ENCODE peak calls at places on chromosome 19, in ten cellular contexts. N, F, M, R, Y, P, W, L, O and D are unnamed samples.

GRCh38 chr19:19113040-19113541 is 25.2 kb downstream of the TMEM161A start:
- DNase-seq in M (no peak), W (no peak), P (no peak), O (no peak), R (peak; percentile 49), F (no peak), L (no peak), Y (peak; percentile 59), N (peak; percentile 27), D (peak; percentile 82)

GRCh38 chr19:29535432-29535831 is 9.6 kb downstream of the VSTM2B start:
- DNase-seq in W (no peak), N (no peak), L (no peak), O (no peak), P (no peak), Y (no peak), M (no peak), R (no peak), F (no peak), D (peak; percentile 30)

GRCh38 chr19:18294467-18294864 is 13.0 kb upstream of the JUND start:
- DNase-seq in F (peak; percentile 88), P (no peak), M (no peak), Y (peak; percentile 88), R (peak; percentile 39), L (peak; percentile 64), O (no peak), W (peak; percentile 81), N (no peak), D (no peak)

GRCh38 chr19:16005925-16006324 is 57.1 kb downstream of the OR10H4 start:
- DNase-seq in L (no peak), W (no peak), M (no peak), R (no peak), N (no peak), O (no peak), Y (no peak), P (no peak), F (no peak), D (no peak)

GRCh38 chr19:18932216-18932841 is 8.7 kb downstream of the HOMER3 start:
- DNase-seq in R (no peak), N (no peak), M (peak; percentile 69), W (peak; percentile 38), P (peak; percentile 21), L (peak; percentile 57), F (peak; percentile 74), Y (peak; percentile 98), O (peak; percentile 20), D (peak; percentile 94)

GRCh38 chr19:40381321-40381720 is 8.7 kb downstream of the HIPK4 start:
- DNase-seq in L (no peak), P (no peak), W (no peak), F (no peak), R (no peak), Y (no peak), O (no peak), N (no peak), M (no peak), D (peak; percentile 70)

GRCh38 chr19:46716672-46717033 is 261 bp downstream of the PRKD2 start:
- DNase-seq in F (no peak), O (no peak), N (no peak), Y (no peak), L (no peak), P (no peak), M (no peak), R (no peak), W (no peak), D (no peak)

GRCh38 chr19:14516746-14517438 is 1.3 kb downstream of the DNAJB1 start:
- DNase-seq in Y (no peak), P (no peak), L (no peak), W (no peak), N (no peak), R (peak; percentile 37), M (no peak), F (no peak), O (no peak), D (no peak)

GRCh38 chr19:22882797-22883196 is 50.7 kb downstream of the ZNF723 start:
- DNase-seq in P (no peak), R (peak; percentile 33), M (no peak), Y (no peak), N (peak; percentile 0), W (peak; percentile 17), F (no peak), O (no peak), L (no peak), D (no peak)

GRCh38 chr19:29577662-29577963 is 28.5 kb upstream of the POP4 start:
- DNase-seq in Y (no peak), P (no peak), F (no peak), W (no peak), R (no peak), N (no peak), M (no peak), L (no peak), O (no peak), D (peak; percentile 49)

GRCh38 chr19:7292950-7293794 is 1.0 kb downstream of the INSR start:
- DNase-seq in Y (peak; percentile 25), W (peak; percentile 54), M (peak; percentile 49), R (no peak), L (peak; percentile 49), P (no peak), N (no peak), O (no peak), F (no peak), D (peak; percentile 55)

GRCh38 chr19:38494379-38494778 is 60.9 kb downstream of the RYR1 start:
- DNase-seq in L (no peak), O (no peak), M (no peak), Y (no peak), F (no peak), N (no peak), R (no peak), W (no peak), P (no peak), D (no peak)

GRCh38 chr19:51572908-51573307 is 1.8 kb downstream of the ZNF175 start:
- DNase-seq in L (no peak), P (no peak), R (peak; percentile 91), M (no peak), N (peak; percentile 42), F (no peak), W (no peak), Y (no peak), O (no peak), D (no peak)

GRCh38 chr19:1076046-1076386 is 9.0 kb downstream of the ARHGAP45 start:
- DNase-seq in L (no peak), M (no peak), P (no peak), O (no peak), R (no peak), W (no peak), N (no peak), Y (no peak), F (no peak), D (no peak)

GRCh38 chr19:33638167-33639033 is 16.6 kb downstream of the CHST8 start:
- DNase-seq in Y (no peak), W (no peak), N (no peak), L (no peak), P (no peak), O (no peak), M (no peak), F (no peak), R (no peak), D (peak; percentile 38)

GRCh38 chr19:50252111-50252886 is 48.9 kb downstream of the MYH14 start:
- DNase-seq in R (peak; percentile 19), N (no peak), P (no peak), M (no peak), Y (peak; percentile 48), F (no peak), L (no peak), W (no peak), O (no peak), D (peak; percentile 69)

GRCh38 chr19:39825093-39825463 is 8.9 kb downstream of the DYRK1B start:
- DNase-seq in Y (no peak), O (no peak), N (no peak), F (no peak), L (no peak), M (no peak), W (no peak), R (no peak), P (no peak), D (no peak)

GRCh38 chr19:35114656-35115537 is 726 bp upstream of the FXYD3 start:
- DNase-seq in L (peak; percentile 80), M (peak; percentile 49), F (peak; percentile 40), P (no peak), W (peak; percentile 33), N (peak; percentile 23), O (peak; percentile 67), R (peak; percentile 30), Y (peak; percentile 74), D (peak; percentile 83)

GRCh38 chr19:58388175-58388526 is 1.1 kb downstream of the RPS5 start:
- DNase-seq in W (no peak), L (no peak), M (no peak), O (no peak), Y (no peak), N (no peak), P (no peak), F (no peak), R (no peak), D (no peak)

GRCh38 chr19:16943942-16944625 is 55.3 kb downstream of the F2RL3 start:
- DNase-seq in M (no peak), Y (no peak), W (no peak), N (no peak), O (no peak), L (no peak), R (no peak), F (no peak), P (no peak), D (no peak)